ENCODE peak calls at places on chromosomes 16 and 17, in eight cellular contexts. O is fibroblast of lung, U is mucosa of descending colon, G is fibroblast of pulmonary artery, V is neural crest cell, Z is thoracic aorta, K is thyroid gland, C is WTC11. T is an unnamed sample.

GRCh38 chr16:87541004-87541881 is 48.4 kb upstream of the ZCCHC14 start:
- DNase-seq in V (peak; percentile 37), Z (peak; percentile 67), K (peak; percentile 11), C (no peak), O (peak; percentile 78), G (peak; percentile 66), U (peak; percentile 39), T (no peak)

GRCh38 chr17:33901085-33901484 is 354.0 kb upstream of the CCL2 start:
- DNase-seq in G (no peak), Z (no peak), U (no peak), V (no peak), C (no peak), O (no peak), K (no peak), T (no peak)

GRCh38 chr17:2138768-2139167 is 83.9 kb downstream of the HIC1 start:
- DNase-seq in O (peak; percentile 67), G (peak; percentile 59), Z (no peak), C (no peak), K (peak; percentile 72), U (peak; percentile 51), V (no peak), T (peak; percentile 68)

GRCh38 chr17:59004338-59005111 is 102.2 kb downstream of the TRIM37 start:
- DNase-seq in K (peak; percentile 66), V (peak; percentile 69), Z (peak; percentile 10), G (peak; percentile 78), C (peak; percentile 78), O (peak; percentile 33), U (peak; percentile 82), T (peak; percentile 59)

GRCh38 chr17:65366102-65366844 is 195.2 kb downstream of the AXIN2 start:
- DNase-seq in Z (no peak), K (no peak), C (no peak), V (no peak), U (no peak), O (peak; percentile 16), G (no peak), T (no peak)

GRCh38 chr17:29590261-29590978 is 972 bp upstream of the GIT1 start:
- DNase-seq in V (no peak), K (no peak), G (peak; percentile 36), Z (no peak), O (peak; percentile 71), C (no peak), U (peak; percentile 28), T (peak; percentile 17)

GRCh38 chr17:59266748-59267147 is 46.4 kb downstream of the GDPD1 start:
- DNase-seq in Z (no peak), C (no peak), O (no peak), G (peak; percentile 41), U (no peak), K (no peak), V (no peak), T (no peak)

GRCh38 chr16:58018803-58019202 is 6.8 kb upstream of the MMP15 start:
- DNase-seq in U (no peak), K (no peak), C (peak; percentile 68), Z (no peak), O (no peak), V (no peak), G (no peak), T (no peak)

GRCh38 chr16:8588703-8589292 is 1.5 kb downstream of the TMEM114 start:
- DNase-seq in Z (no peak), V (no peak), U (no peak), O (no peak), C (peak; percentile 37), G (no peak), K (no peak), T (no peak)

GRCh38 chr17:80101946-80102706 is 745 bp downstream of the GAA start:
- DNase-seq in Z (no peak), O (peak; percentile 33), U (peak; percentile 23), V (no peak), G (peak; percentile 10), C (no peak), K (no peak), T (peak; percentile 29)

GRCh38 chr16:89922884-89923639 is at the start of gene TUBB3:
- DNase-seq in U (peak; percentile 69), O (peak; percentile 80), V (peak; percentile 82), C (peak; percentile 85), G (peak; percentile 82), Z (no peak), K (no peak), T (no peak)

GRCh38 chr16:8751481-8752311 is 45.7 kb downstream of the TMEM186 start:
- DNase-seq in V (no peak), Z (no peak), G (peak; percentile 80), K (no peak), C (no peak), U (no peak), O (peak; percentile 89), T (no peak)

GRCh38 chr17:44444735-44445105 is 55.3 kb upstream of the ITGA2B start:
- DNase-seq in G (peak; percentile 28), Z (no peak), U (no peak), C (no peak), K (no peak), V (no peak), O (peak; percentile 90), T (no peak)

GRCh38 chr17:68733241-68734176 is 132.3 kb upstream of the FAM20A start:
- DNase-seq in G (peak; percentile 80), K (peak; percentile 29), C (no peak), Z (no peak), U (no peak), O (peak; percentile 71), V (no peak), T (peak; percentile 56)

GRCh38 chr17:65401581-65401980 is 159.9 kb downstream of the AXIN2 start:
- DNase-seq in C (no peak), Z (no peak), K (no peak), G (no peak), V (no peak), O (no peak), U (no peak), T (no peak)

GRCh38 chr16:66212426-66212825 is 154.1 kb upstream of the CDH5 start:
- DNase-seq in U (no peak), Z (no peak), V (no peak), O (no peak), K (no peak), C (no peak), G (no peak), T (no peak)

GRCh38 chr16:66935319-66936011 is at the start of gene CES2:
- DNase-seq in C (no peak), V (no peak), U (peak; percentile 91), K (peak; percentile 90), Z (no peak), G (peak; percentile 30), O (peak; percentile 46), T (peak; percentile 52)

GRCh38 chr16:17724242-17724898 is 253.6 kb upstream of the XYLT1 start:
- DNase-seq in K (no peak), C (no peak), U (no peak), Z (no peak), G (peak; percentile 3), O (peak; percentile 65), V (no peak), T (no peak)

GRCh38 chr17:40515491-40516041 is 14.1 kb upstream of the TNS4 start:
- DNase-seq in V (no peak), Z (no peak), K (peak; percentile 30), G (no peak), U (no peak), C (no peak), O (no peak), T (peak; percentile 75)

DNA sequence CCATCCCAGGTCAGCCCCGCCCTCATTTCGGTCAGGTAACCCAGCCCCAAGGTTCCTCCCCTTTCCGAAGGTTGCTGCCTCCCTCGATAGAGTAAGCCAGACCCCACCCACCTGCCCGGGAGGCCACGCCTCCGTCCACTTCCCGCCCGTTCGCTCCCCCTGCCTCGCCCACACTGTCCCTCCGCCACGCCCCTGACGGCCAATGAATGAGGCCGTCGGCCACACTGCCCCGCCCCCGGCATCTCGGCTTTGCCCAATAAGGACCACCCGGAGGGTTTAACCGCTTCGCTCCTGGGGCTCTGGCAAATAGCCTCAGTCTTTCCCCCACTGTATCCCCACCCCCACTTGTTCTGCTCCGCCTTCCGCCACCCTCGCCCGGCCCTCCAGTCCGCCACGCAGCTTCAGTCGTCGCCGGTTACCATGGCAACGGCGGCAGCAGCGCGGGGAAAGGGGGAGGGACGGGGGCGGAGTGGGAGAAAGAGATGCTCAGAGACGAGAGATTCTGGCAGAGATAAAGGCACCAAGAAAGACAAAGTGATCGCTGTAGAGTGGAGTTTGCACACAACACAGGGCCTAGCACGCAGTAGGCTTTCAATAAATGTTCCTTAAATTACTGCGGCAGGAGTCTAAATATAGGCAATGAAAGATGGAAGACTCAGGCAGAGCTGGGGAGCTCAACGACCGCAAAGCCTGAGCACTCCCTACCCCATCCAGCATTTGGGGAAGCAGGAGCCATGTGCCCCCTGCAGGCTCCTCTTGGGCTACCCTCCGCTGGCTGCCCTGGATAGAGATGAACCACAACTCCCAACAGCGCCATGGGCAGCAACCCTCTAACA is 5.1 kb downstream of the DLG4 start:
- DNase-seq in Z (peak; percentile 98), C (peak; percentile 100), G (peak; percentile 96), U (peak; percentile 99), V (peak; percentile 100), K (peak; percentile 96), O (peak; percentile 95), T (peak; percentile 99)
- TF ChIP-seq CTCF in Z (peak; percentile 40), C (no peak), G (peak; percentile 57), U (peak; percentile 31), V (peak; percentile 70), K (peak; percentile 36), O (peak; percentile 70), T (no peak)

GRCh38 chr16:26569793-26570192 is 496.9 kb upstream of the C16orf82 start:
- DNase-seq in Z (no peak), C (peak; percentile 36), K (no peak), V (peak; percentile 6), G (no peak), O (no peak), U (no peak), T (no peak)
- TF ChIP-seq CTCF in Z (no peak), C (no peak), K (peak; percentile 15), V (peak; percentile 68), G (no peak), O (no peak), U (no peak), T (no peak)

GRCh38 chr16:49546059-49546458 is 172.5 kb downstream of the C16orf78 start:
- DNase-seq in G (no peak), U (no peak), O (no peak), Z (no peak), C (no peak), K (no peak), V (no peak), T (no peak)
- TF ChIP-seq CTCF in G (no peak), U (no peak), O (no peak), Z (no peak), C (no peak), K (no peak), V (no peak), T (no peak)

DNA sequence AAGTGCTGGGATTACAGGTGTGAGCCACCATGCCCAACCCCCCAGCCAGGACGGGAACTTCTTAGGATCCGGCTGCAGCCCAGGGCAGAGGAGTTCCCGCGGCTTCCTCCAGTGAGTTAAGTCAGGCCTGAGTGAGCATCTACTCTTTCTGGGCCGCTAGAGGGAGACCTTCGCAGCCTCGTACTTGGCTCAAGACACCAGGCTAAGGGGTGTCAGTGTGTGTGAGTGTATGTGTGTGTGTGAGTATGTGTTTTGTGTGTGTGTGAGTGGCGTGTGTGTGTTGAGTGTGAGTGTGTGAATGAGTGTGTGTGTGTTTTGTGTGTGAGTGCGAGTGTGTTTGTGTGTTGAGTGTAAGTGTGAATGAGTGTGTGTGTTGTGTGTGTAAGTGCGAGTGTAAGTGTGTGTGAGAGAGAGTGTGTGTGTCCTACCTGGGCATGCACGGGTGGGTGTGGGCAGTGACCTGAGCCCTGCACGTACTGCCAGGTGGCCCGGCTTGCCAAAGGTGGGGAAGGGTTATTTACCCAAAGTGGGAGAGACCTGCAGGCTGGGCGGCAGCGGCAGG is 58.5 kb downstream of the TMEM235 start:
- DNase-seq in U (peak; percentile 84), O (peak; percentile 87), Z (peak; percentile 37), K (peak; percentile 83), G (peak; percentile 96), V (peak; percentile 65), C (peak; percentile 78), T (peak; percentile 94)
- TF ChIP-seq CTCF in U (peak; percentile 44), O (peak; percentile 84), Z (peak; percentile 73), K (peak; percentile 75), G (peak; percentile 91), V (peak; percentile 79), C (peak; percentile 63), T (no peak)

GRCh38 chr17:49695698-49696232 is 12.0 kb downstream of the SLC35B1 start:
- DNase-seq in V (no peak), U (no peak), K (no peak), O (no peak), G (no peak), C (no peak), Z (no peak), T (no peak)
- TF ChIP-seq CTCF in V (no peak), U (no peak), K (no peak), O (no peak), G (no peak), C (no peak), Z (no peak), T (no peak)